ENCODE peak calls at places on chromosomes 11 and 22, in nine cellular contexts. Q, D, W, E, L, O, H, R and A are unnamed samples.

GRCh38 chr22:35609261-35609660 is 7.9 kb downstream of the MB start:
- DNase-seq in O (no peak), D (no peak), R (no peak), H (no peak), W (no peak), E (no peak), L (no peak), Q (no peak), A (no peak)

GRCh38 chr22:31635638-31636306 is 26.2 kb downstream of the PISD start:
- DNase-seq in W (no peak), R (no peak), D (no peak), Q (no peak), O (no peak), H (no peak), E (no peak), L (no peak), A (no peak)

GRCh38 chr11:44525473-44526252 is 39.8 kb upstream of the CD82 start:
- DNase-seq in Q (no peak), W (no peak), R (no peak), H (no peak), D (no peak), L (no peak), E (no peak), O (no peak), A (no peak)

GRCh38 chr11:57638005-57638760 is 11.5 kb downstream of the YPEL4 start:
- DNase-seq in H (peak; percentile 82), Q (peak; percentile 89), R (peak; percentile 85), E (peak; percentile 89), L (no peak), D (peak; percentile 55), W (peak; percentile 79), O (no peak), A (peak; percentile 92)

GRCh38 chr22:45335021-45335818 is 25.5 kb downstream of the FAM118A start:
- DNase-seq in R (no peak), E (peak; percentile 31), D (no peak), L (no peak), Q (no peak), O (no peak), H (no peak), W (no peak), A (no peak)

GRCh38 chr11:131467645-131468270 is 97.3 kb downstream of the NTM start:
- DNase-seq in W (no peak), R (no peak), E (no peak), H (no peak), L (no peak), O (no peak), D (no peak), Q (no peak), A (no peak)

GRCh38 chr11:15981292-15981691 is 375.1 kb downstream of the SOX6 start:
- DNase-seq in O (no peak), W (no peak), R (no peak), D (no peak), Q (no peak), E (no peak), H (no peak), L (no peak), A (no peak)

GRCh38 chr11:46876471-46876870 is 30.4 kb upstream of the CKAP5 start:
- DNase-seq in H (no peak), D (no peak), E (no peak), R (no peak), Q (no peak), O (no peak), L (no peak), W (no peak), A (peak; percentile 34)

GRCh38 chr11:2150206-2150847 is 10.7 kb downstream of the INS start:
- DNase-seq in H (no peak), D (peak; percentile 72), Q (peak; percentile 72), L (peak; percentile 20), O (no peak), R (no peak), E (no peak), W (no peak), A (no peak)

GRCh38 chr22:47237890-47238480 is 475.5 kb downstream of the TBC1D22A start:
- DNase-seq in E (no peak), Q (no peak), R (no peak), L (no peak), H (no peak), W (no peak), D (no peak), O (no peak), A (no peak)

GRCh38 chr22:47240116-47240515 is 477.7 kb downstream of the TBC1D22A start:
- DNase-seq in E (no peak), O (no peak), R (no peak), L (no peak), H (no peak), W (no peak), Q (no peak), D (no peak), A (no peak)

GRCh38 chr22:47236718-47237117 is 474.3 kb downstream of the TBC1D22A start:
- DNase-seq in R (no peak), H (no peak), D (no peak), L (no peak), Q (no peak), O (no peak), W (no peak), E (no peak), A (no peak)

GRCh38 chr22:47233316-47234243 is 471.1 kb downstream of the TBC1D22A start:
- DNase-seq in D (no peak), L (no peak), O (no peak), R (no peak), Q (no peak), H (no peak), E (no peak), W (no peak), A (no peak)

DNA sequence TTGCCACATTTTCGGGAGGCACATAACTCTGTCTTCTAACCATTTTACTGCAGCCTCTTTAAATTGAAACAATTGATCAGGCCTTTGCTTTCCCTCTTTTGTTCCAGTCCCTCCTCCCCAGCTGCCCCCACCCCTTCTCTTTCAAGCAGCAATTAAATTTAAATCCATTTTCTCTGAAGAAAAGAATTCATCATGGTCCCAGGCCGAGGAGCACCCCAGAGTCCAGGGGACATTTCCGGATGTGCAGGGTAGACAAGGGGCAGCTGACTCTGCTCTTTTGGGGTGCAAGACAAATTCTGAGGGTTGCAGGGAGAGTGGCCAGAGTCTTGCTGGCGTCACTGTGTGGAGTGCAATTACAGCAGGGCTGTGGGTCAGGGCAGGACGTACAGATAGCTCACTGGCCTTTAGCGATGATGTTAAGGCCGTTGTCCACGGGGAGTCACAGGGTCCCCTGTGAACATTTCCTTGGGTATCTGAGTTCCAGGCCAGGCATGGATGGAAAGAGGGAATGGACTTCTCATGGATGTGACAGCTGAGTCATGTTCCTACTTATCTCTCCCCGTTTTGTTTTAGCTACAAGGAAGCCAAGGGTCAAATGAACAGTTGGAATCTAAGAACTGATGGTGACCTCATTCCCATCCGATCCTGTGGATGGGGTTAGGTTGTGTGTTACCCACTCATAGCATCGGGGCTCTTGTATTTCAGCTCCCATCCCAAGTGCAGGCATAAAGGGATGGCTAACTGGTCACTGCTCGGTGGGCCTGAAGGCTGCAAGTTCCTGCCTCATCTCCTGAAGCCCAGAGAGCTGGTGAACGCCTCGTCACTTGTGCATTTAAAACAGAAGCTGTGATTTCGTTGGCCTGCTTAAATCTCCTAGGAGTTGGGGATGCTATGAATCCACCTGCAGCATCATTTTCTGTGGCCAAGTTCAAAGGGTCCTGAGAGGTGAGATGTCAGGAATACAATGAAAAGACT is 476.7 kb downstream of the TBC1D22A start:
- DNase-seq in D (no peak), O (no peak), L (no peak), W (no peak), R (no peak), Q (no peak), E (no peak), H (no peak), A (no peak)
- TF ChIP-seq EP300 in D (no peak), O (no peak), L (no peak), W (no peak), R (no peak), Q (no peak), E (no peak), H (no peak), A (no peak)

DNA sequence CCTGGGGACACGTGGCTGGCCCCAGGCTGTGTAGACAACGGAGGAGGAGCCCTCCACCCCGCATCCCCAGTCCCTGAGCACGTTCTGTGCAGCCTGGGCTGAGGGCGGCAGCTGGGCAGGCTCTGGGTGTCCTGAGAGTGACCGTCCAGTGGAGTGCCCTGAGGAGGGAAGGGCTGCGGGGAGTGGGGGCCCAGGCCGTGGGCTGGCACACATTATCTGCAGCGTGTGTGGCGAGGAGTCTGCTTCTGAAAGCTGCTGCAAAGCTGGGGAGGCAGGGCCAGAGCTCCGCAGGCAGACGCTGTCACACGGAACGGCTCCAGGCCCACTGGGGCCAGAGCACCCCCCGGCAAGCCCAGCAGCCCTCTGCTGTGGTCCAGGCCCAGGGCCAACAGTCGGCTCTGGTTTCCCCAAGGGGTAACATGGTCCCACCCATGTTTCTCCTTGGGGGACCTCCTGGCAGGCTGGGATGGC is 835 bp upstream of the ANO9 start:
- DNase-seq in O (no peak), H (no peak), R (no peak), W (no peak), Q (no peak), E (no peak), D (no peak), L (no peak), A (no peak)
- H3K4me3 ChIP-seq in O (no peak overlapping the region), H (no peak overlapping the region), R (no peak overlapping the region), W (no peak overlapping the region), Q (no peak overlapping the region), E (no peak overlapping the region), D (peak overlapping the region; percentile 43), L (no peak overlapping the region), A (no peak overlapping the region)

GRCh38 chr22:38218661-38219331 is 17.0 kb downstream of the MAFF start:
- DNase-seq in O (no peak), L (no peak), W (peak; percentile 85), H (peak; percentile 92), D (peak; percentile 76), R (peak; percentile 88), E (peak; percentile 76), Q (peak; percentile 87), A (peak; percentile 93)
- TF ChIP-seq EP300 in O (no peak), L (peak; percentile 95), W (peak; percentile 22), H (no peak), D (peak; percentile 70), R (peak; percentile 96), E (peak; percentile 91), Q (no peak), A (no peak)

GRCh38 chr11:78127408-78127807 is 12.0 kb downstream of the ALG8 start:
- DNase-seq in W (no peak), D (no peak), L (no peak), Q (no peak), O (no peak), E (no peak), R (no peak), H (no peak), A (no peak)

GRCh38 chr11:78131956-78132355 is 7.5 kb downstream of the ALG8 start:
- DNase-seq in W (no peak), H (no peak), O (no peak), D (no peak), R (no peak), L (no peak), E (no peak), Q (no peak), A (no peak)

GRCh38 chr11:78138281-78138680 is 1.1 kb downstream of the ALG8 start:
- DNase-seq in E (no peak), R (no peak), H (no peak), D (no peak), W (no peak), O (no peak), L (no peak), Q (no peak), A (no peak)

DNA sequence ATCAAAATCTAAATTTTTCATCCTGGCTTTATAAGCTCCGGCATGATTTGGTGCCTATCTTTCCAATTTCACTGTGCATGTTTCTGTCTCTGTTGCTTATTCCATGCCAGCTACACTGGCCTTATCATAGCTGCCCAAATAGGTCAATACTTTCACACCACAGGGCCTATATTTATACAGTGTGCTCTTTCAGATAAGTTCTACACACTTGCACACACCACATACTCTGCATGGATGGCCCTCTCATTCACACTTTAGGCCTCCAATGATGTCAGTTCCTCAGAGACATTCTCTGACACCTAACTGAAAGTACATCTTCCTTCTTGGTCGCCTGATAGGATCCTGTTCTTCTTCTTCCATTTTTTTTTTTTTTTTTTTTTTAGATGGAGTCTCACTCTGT is 7.0 kb downstream of the ALG8 start:
- DNase-seq in O (no peak), Q (no peak), H (no peak), E (no peak), D (no peak), W (no peak), L (no peak), R (no peak), A (no peak)
- H3K4me3 ChIP-seq in O (no peak overlapping the region), Q (no peak overlapping the region), H (no peak overlapping the region), E (no peak overlapping the region), D (no peak overlapping the region), W (no peak overlapping the region), L (no peak overlapping the region), R (no peak overlapping the region), A (no peak overlapping the region)